ENCODE peak calls at places on chromosomes 2 and 18, in four cellular contexts. C is aorta, X is tibial artery, L is neuronal stem cell. U is an unnamed sample.

GRCh38 chr18:26448714-26449159 is 99.6 kb downstream of the KCTD1 start:
- DNase-seq in L (no peak), X (no peak), C (no peak), U (no peak)

GRCh38 chr2:199441759-199442158 is 16.0 kb downstream of the SATB2 start:
- DNase-seq in L (no peak), X (no peak), C (no peak), U (no peak)

GRCh38 chr2:3463156-3463835 is 56.0 kb downstream of the ADI1 start:
- DNase-seq in X (peak; percentile 52), C (no peak), L (no peak), U (no peak)

GRCh38 chr18:76265375-76266225 is 229.4 kb downstream of the ZNF516 start:
- DNase-seq in X (peak; percentile 78), C (peak; percentile 66), L (no peak), U (peak; percentile 45)

GRCh38 chr18:58158008-58158407 is 114.0 kb downstream of the NEDD4L start:
- DNase-seq in L (no peak), X (no peak), C (no peak), U (no peak)

GRCh38 chr2:118936286-118936685 is 5.7 kb upstream of the MARCO start:
- DNase-seq in C (no peak), X (no peak), L (no peak), U (no peak)

GRCh38 chr2:171943869-171944268 is 21.6 kb downstream of the HAT1 start:
- DNase-seq in L (no peak), C (no peak), X (no peak), U (no peak)

GRCh38 chr2:134206573-134206972 is 47.3 kb upstream of the MGAT5 start:
- DNase-seq in L (no peak), C (peak; percentile 75), X (peak; percentile 83), U (no peak)

GRCh38 chr2:35973132-35973736 is 382.3 kb upstream of the CRIM1 start:
- DNase-seq in C (no peak), X (no peak), L (peak; percentile 12), U (no peak)

GRCh38 chr2:118841828-118842461 is 5.5 kb downstream of the EN1 start:
- DNase-seq in C (no peak), X (no peak), L (peak; percentile 43), U (no peak)

GRCh38 chr2:227623225-227623624 is 5.9 kb downstream of the SCYGR4 start:
- DNase-seq in X (no peak), C (no peak), L (no peak), U (no peak)

GRCh38 chr2:204036706-204037105 is 100.1 kb downstream of the ICOS start:
- DNase-seq in X (no peak), C (no peak), L (no peak), U (no peak)

GRCh38 chr2:28586864-28587263 is 91.0 kb downstream of the PLB1 start:
- DNase-seq in C (no peak), L (no peak), X (no peak), U (no peak)

GRCh38 chr2:54639609-54640008 is 83.9 kb upstream of the EML6 start:
- DNase-seq in X (no peak), L (no peak), C (no peak), U (no peak)

GRCh38 chr2:140893685-140894084 is 1237.1 kb downstream of the LRP1B start:
- DNase-seq in X (no peak), L (no peak), C (no peak), U (no peak)
- H3K4me3 ChIP-seq in X (no peak overlapping the region), L (no peak overlapping the region), C (no peak overlapping the region), U (no peak overlapping the region)

DNA sequence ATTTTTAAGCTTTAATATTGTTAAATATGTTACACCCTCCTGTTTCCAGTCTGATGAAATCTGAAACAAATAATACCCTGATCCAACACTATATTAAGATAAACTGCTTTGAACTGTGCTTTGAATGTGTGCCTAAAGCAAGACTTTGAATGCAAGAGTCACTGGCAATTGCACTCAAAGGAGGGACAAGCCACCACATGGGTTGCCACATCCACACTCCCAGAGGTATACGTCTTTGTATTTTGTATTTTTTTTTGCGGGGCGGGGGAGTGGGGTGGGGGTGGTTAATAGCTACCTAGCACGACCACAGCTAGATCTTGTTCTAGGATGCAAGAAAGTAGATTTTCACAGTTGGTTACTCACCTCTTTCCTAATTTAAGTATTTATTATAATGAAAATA is 1.8 kb upstream of the ZEB2 start:
- DNase-seq in X (no peak), L (no peak), C (no peak), U (no peak)
- H3K27ac ChIP-seq in X (peak overlapping the region; percentile 97), L (no peak overlapping the region), C (no peak overlapping the region), U (peak overlapping the region; percentile 80)

DNA sequence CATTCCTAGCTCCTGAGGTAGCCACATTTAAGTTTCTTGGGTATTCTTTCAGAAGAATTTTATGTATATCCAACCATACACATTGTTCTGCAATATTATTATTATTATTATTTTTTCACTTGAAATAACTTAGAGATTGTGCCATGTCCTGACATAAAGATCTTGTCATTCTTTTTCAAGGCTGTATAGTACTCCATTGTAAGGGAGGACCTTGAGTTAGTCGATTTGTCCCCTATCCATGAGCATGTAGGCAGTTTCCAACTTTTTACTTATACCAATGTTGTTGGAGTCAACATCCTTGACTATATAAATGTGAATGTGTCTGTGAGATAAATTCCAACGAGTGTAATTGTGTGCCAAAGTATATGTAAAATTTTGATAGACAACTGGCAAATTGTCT is 891 bp upstream of the EGR4 start:
- DNase-seq in X (no peak), L (no peak), C (no peak), U (no peak)
- H3K4me3 ChIP-seq in X (no peak overlapping the region), L (no peak overlapping the region), C (no peak overlapping the region), U (no peak overlapping the region)

GRCh38 chr2:101113441-101114267 is 37.5 kb downstream of the TBC1D8 start:
- DNase-seq in X (no peak), C (no peak), L (no peak), U (no peak)
- H3K27ac ChIP-seq in X (no peak overlapping the region), C (no peak overlapping the region), L (no peak overlapping the region), U (no peak overlapping the region)

GRCh38 chr2:207334309-207334630 is 168.5 kb upstream of the KLF7 start:
- DNase-seq in C (no peak), X (no peak), L (no peak), U (no peak)
- H3K4me3 ChIP-seq in C (no peak overlapping the region), X (peak overlapping the region; percentile 41), L (no peak overlapping the region), U (peak overlapping the region; percentile 23)

DNA sequence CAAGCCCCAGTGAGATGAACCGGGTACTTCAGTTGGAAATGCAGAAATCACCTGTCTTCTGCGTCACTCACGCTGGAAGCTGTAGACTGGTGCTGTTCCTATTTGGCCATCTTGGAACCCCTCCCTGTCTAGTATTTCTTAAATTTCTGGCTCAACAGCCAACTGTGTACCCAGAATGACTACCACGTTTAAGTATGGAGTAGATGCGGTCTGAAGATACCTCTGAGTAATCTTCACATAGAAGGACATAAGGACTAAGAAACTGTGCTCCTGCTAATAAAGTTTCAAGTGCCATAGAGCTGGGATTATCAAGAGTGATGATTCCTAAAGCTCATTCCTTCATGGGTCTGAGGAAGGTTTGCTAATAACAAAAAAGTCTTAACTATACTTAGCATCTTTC is 20.4 kb downstream of the TRAK2 start:
- DNase-seq in L (no peak), X (no peak), C (no peak), U (no peak)
- H3K27ac ChIP-seq in L (no peak overlapping the region), X (no peak overlapping the region), C (no peak overlapping the region), U (no peak overlapping the region)

GRCh38 chr18:11994708-11995444 is 13.6 kb downstream of the IMPA2 start:
- DNase-seq in C (peak; percentile 32), X (peak; percentile 56), L (no peak), U (no peak)
- H3K4me3 ChIP-seq in C (no peak overlapping the region), X (no peak overlapping the region), L (no peak overlapping the region), U (no peak overlapping the region)

GRCh38 chr2:174765576-174765975 is 1.3 kb upstream of the CHRNA1 start:
- DNase-seq in L (no peak), X (no peak), C (no peak), U (no peak)
- H3K27ac ChIP-seq in L (no peak overlapping the region), X (no peak overlapping the region), C (no peak overlapping the region), U (no peak overlapping the region)

GRCh38 chr2:23662941-23663729 is 263.8 kb downstream of the ATAD2B start:
- DNase-seq in X (peak; percentile 80), C (peak; percentile 65), L (no peak), U (no peak)
- H3K4me3 ChIP-seq in X (peak overlapping the region; percentile 53), C (no peak overlapping the region), L (no peak overlapping the region), U (peak overlapping the region; percentile 22)

GRCh38 chr2:152246686-152247336 is 71.2 kb upstream of the STAM2 start:
- DNase-seq in L (no peak), C (no peak), X (no peak), U (no peak)
- H3K27ac ChIP-seq in L (no peak overlapping the region), C (no peak overlapping the region), X (peak overlapping the region; percentile 39), U (no peak overlapping the region)